ENCODE peak calls at places on chromosomes 11 and 22, in seven cellular contexts. I is progenitor cell of endocrine pancreas, M is HCEC 1CT, H is cardiac muscle cell, L is endothelial cell, S is SHP77, Q is EL. Z is an unnamed sample.

GRCh38 chr11:126403039-126403438 is 47.6 kb downstream of the ST3GAL4 start:
- DNase-seq in S (no peak), H (no peak), Q (peak), I (no peak), M (no peak), L (no peak), Z (no peak)

GRCh38 chr11:111734383-111735261 is 31.6 kb downstream of the PPP2R1B start:
- DNase-seq in I (no peak), S (no peak), M (no peak), H (peak), L (no peak), Q (no peak), Z (no peak)

GRCh38 chr11:360326-361280 is 8.7 kb upstream of the B4GALNT4 start:
- DNase-seq in M (no peak), S (no peak), H (no peak), L (no peak), Q (no peak), I (no peak), Z (no peak)

GRCh38 chr11:104968365-104968855 is at the start of gene CASP4:
- DNase-seq in H (peak), S (no peak), L (no peak), Q (peak), M (peak), I (no peak), Z (no peak)

GRCh38 chr11:1728931-1729691 is 21.3 kb downstream of the IFITM10 start:
- DNase-seq in M (no peak), H (no peak), Q (no peak), S (no peak), L (no peak), I (no peak), Z (no peak)

GRCh38 chr11:18715476-18715875 is 10.5 kb downstream of the IGSF22 start:
- DNase-seq in M (no peak), L (no peak), Q (no peak), S (no peak), I (no peak), H (no peak), Z (no peak)

GRCh38 chr11:29306527-29306926 is 710.3 kb downstream of the KCNA4 start:
- DNase-seq in L (no peak), I (no peak), H (peak), M (peak), Q (peak), S (no peak), Z (no peak)

GRCh38 chr11:56783448-56784041 is 35.0 kb upstream of the OR9G4 start:
- DNase-seq in L (peak), S (peak), H (peak), Q (peak), M (peak), I (no peak), Z (peak)

GRCh38 chr11:79054636-79055035 is 386.2 kb downstream of the TENM4 start:
- DNase-seq in H (peak), L (no peak), M (peak), S (no peak), I (no peak), Q (peak), Z (no peak)

GRCh38 chr11:3036419-3036818 is 20.8 kb downstream of the CARS1 start:
- DNase-seq in M (no peak), I (no peak), S (no peak), H (no peak), L (no peak), Q (no peak), Z (no peak)

GRCh38 chr11:61152816-61153592 is 8.2 kb downstream of the VPS37C start:
- DNase-seq in M (peak), S (no peak), L (no peak), H (peak), I (no peak), Q (peak), Z (no peak)

GRCh38 chr22:49906071-49906798 is 12.0 kb downstream of the ALG12 start:
- DNase-seq in I (no peak), M (no peak), H (no peak), S (no peak), Q (no peak), L (no peak), Z (no peak)

GRCh38 chr11:80280737-80281136 is 839.9 kb upstream of the TENM4 start:
- DNase-seq in S (no peak), M (no peak), H (no peak), Q (no peak), I (no peak), L (no peak), Z (no peak)

GRCh38 chr22:34966980-34967379 is 99.0 kb upstream of the ISX start:
- DNase-seq in H (no peak), M (no peak), Q (peak), L (no peak), S (no peak), I (no peak), Z (no peak)

GRCh38 chr11:93481279-93481678 is 61.9 kb downstream of the SMCO4 start:
- DNase-seq in Q (no peak), L (no peak), H (no peak), M (no peak), S (no peak), I (no peak), Z (no peak)